ENCODE peak calls at places on chromosome 19, in eight cellular contexts. J is Calu3, E is B cell, C is midbrain, W is esophagus squamous epithelium, N is AG09309, T is C1 segment of cervical spinal cord, S is ascending aorta. Z is an unnamed sample.
A peak's percentile ranks its signal among the peaks of the same experiment; 100 is the strongest.

GRCh38 chr19:4436231-4436630 is 21.4 kb downstream of the UBXN6 start:
- DNase-seq in J (no peak), E (no peak), C (no peak), W (no peak), N (no peak), T (no peak), S (no peak), Z (no peak)

GRCh38 chr19:1853295-1854031 is 5.2 kb upstream of the REXO1 start:
- DNase-seq in J (peak; percentile 86), E (peak; percentile 89), C (peak; percentile 36), W (no peak), N (no peak), T (no peak), S (no peak), Z (peak; percentile 70)

GRCh38 chr19:47109541-47110375 is 3.8 kb downstream of the ZC3H4 start:
- DNase-seq in J (peak; percentile 57), E (no peak), C (peak; percentile 48), W (no peak), N (no peak), T (no peak), S (no peak), Z (no peak)

GRCh38 chr19:19559942-19560341 is 21.9 kb downstream of the CILP2 start:
- DNase-seq in J (no peak), E (no peak), C (no peak), W (no peak), N (no peak), T (no peak), S (no peak), Z (no peak)

GRCh38 chr19:409006-409514 is at the start of gene C2CD4C:
- DNase-seq in J (no peak), E (peak; percentile 33), C (no peak), W (no peak), N (no peak), T (no peak), S (no peak), Z (peak; percentile 50)

GRCh38 chr19:1855040-1855827 is 7.0 kb upstream of the REXO1 start:
- DNase-seq in J (peak; percentile 62), E (peak; percentile 76), C (peak; percentile 43), W (peak; percentile 66), N (no peak), T (peak; percentile 30), S (peak; percentile 62), Z (peak; percentile 86)

GRCh38 chr19:44951179-44952159 is 3.7 kb upstream of the CLPTM1 start:
- DNase-seq in J (peak; percentile 77), E (peak; percentile 81), C (peak; percentile 89), W (no peak), N (peak; percentile 52), T (peak; percentile 14), S (no peak), Z (peak; percentile 66)

GRCh38 chr19:38693380-38694223 is 46.2 kb downstream of the ACTN4 start:
- DNase-seq in J (peak; percentile 97), E (no peak), C (no peak), W (no peak), N (no peak), T (no peak), S (no peak), Z (no peak)

GRCh38 chr19:4068058-4068966 is 1.6 kb upstream of the ZBTB7A start:
- DNase-seq in J (no peak), E (peak; percentile 40), C (no peak), W (no peak), N (no peak), T (no peak), S (no peak), Z (no peak)

GRCh38 chr19:33438016-33438671 is 64.6 kb downstream of the CEBPG start:
- DNase-seq in J (no peak), E (no peak), C (peak; percentile 22), W (no peak), N (no peak), T (no peak), S (no peak), Z (no peak)

GRCh38 chr19:2887391-2887914 is 13.3 kb upstream of the ZNF57 start:
- DNase-seq in J (peak; percentile 13), E (peak; percentile 60), C (peak; percentile 85), W (no peak), N (peak; percentile 37), T (no peak), S (no peak), Z (no peak)

GRCh38 chr19:56601375-56601774 is 6.3 kb downstream of the ZNF71 start:
- DNase-seq in J (no peak), E (no peak), C (no peak), W (no peak), N (no peak), T (no peak), S (no peak), Z (no peak)

GRCh38 chr19:46209051-46209450 is 20.5 kb upstream of the IGFL1 start:
- DNase-seq in J (peak; percentile 50), E (no peak), C (no peak), W (no peak), N (no peak), T (no peak), S (no peak), Z (no peak)

GRCh38 chr19:11010041-11010440 is 49.2 kb downstream of the SMARCA4 start:
- DNase-seq in J (no peak), E (no peak), C (no peak), W (no peak), N (no peak), T (no peak), S (no peak), Z (no peak)

GRCh38 chr19:888615-889385 is 4.2 kb downstream of the MED16 start:
- DNase-seq in J (no peak), E (peak; percentile 68), C (no peak), W (no peak), N (no peak), T (no peak), S (no peak), Z (no peak)

GRCh38 chr19:23273022-23273593 is 22.9 kb upstream of the ZNF724 start:
- DNase-seq in J (no peak), E (no peak), C (no peak), W (no peak), N (no peak), T (no peak), S (no peak), Z (peak; percentile 45)

GRCh38 chr19:10007366-10007765 is 2.9 kb downstream of the COL5A3 start:
- DNase-seq in J (no peak), E (no peak), C (no peak), W (no peak), N (no peak), T (no peak), S (no peak), Z (no peak)

GRCh38 chr19:662207-662961 is 630 bp downstream of the RNF126 start:
- DNase-seq in J (peak; percentile 43), E (peak; percentile 77), C (no peak), W (no peak), N (no peak), T (no peak), S (no peak), Z (no peak)

GRCh38 chr19:43469160-43469480 is 3.7 kb upstream of the LYPD3 start:
- DNase-seq in J (no peak), E (no peak), C (no peak), W (no peak), N (no peak), T (no peak), S (no peak), Z (no peak)

GRCh38 chr19:16435238-16435911 is 36.4 kb downstream of the EPS15L1 start:
- DNase-seq in J (no peak), E (no peak), C (peak; percentile 58), W (no peak), N (peak; percentile 89), T (no peak), S (no peak), Z (peak; percentile 72)

GRCh38 chr19:2168619-2169424 is 5.1 kb downstream of the DOT1L start:
- DNase-seq in J (peak; percentile 94), E (peak; percentile 77), C (peak; percentile 82), W (peak; percentile 74), N (peak; percentile 90), T (peak; percentile 33), S (peak; percentile 99), Z (peak; percentile 99)

Z was measured in tibial artery.